ENCODE peak calls at places on chromosomes 6 and 20, in ten cellular contexts. One of them, this sample, is unnamed.

GRCh38 chr6:36386495-36387439 is 702 bp downstream of the ETV7 start:
- DNase-seq in H54: no peak
- DNase-seq in NCI-H2029: peak
- DNase-seq in left lobe of liver: no peak
- DNase-seq in ureter: no peak
- DNase-seq in AG08395: peak
- DNase-seq in activated naive CD4-positive, alpha-beta T cell: no peak
- DNase-seq in Daoy: peak
- DNase-seq in stimulated activated CD4-positive, alpha-beta T cell treated with anti-CD3 and anti-CD28 coated beads, Interleukin-15, amount 100 ng/mL, for 1 hour: no peak
- DNase-seq in adipocyte: peak
- DNase-seq in this sample: peak

GRCh38 chr6:138520463-138520862 is 21.2 kb upstream of the NHSL1 start:
- DNase-seq in adipocyte: peak
- DNase-seq in AG08395: peak
- DNase-seq in stimulated activated CD4-positive, alpha-beta T cell treated with anti-CD3 and anti-CD28 coated beads, Interleukin-15, amount 100 ng/mL, for 1 hour: no peak
- DNase-seq in left lobe of liver: no peak
- DNase-seq in activated naive CD4-positive, alpha-beta T cell: no peak
- DNase-seq in H54: no peak
- DNase-seq in NCI-H2029: no peak
- DNase-seq in Daoy: no peak
- DNase-seq in ureter: no peak
- DNase-seq in this sample: peak

GRCh38 chr20:63006611-63007471 is at the start of gene BHLHE23:
- DNase-seq in Daoy: no peak
- DNase-seq in stimulated activated CD4-positive, alpha-beta T cell treated with anti-CD3 and anti-CD28 coated beads, Interleukin-15, amount 100 ng/mL, for 1 hour: no peak
- DNase-seq in adipocyte: no peak
- DNase-seq in left lobe of liver: no peak
- DNase-seq in NCI-H2029: no peak
- DNase-seq in H54: no peak
- DNase-seq in activated naive CD4-positive, alpha-beta T cell: no peak
- DNase-seq in ureter: no peak
- DNase-seq in AG08395: no peak
- DNase-seq in this sample: no peak

GRCh38 chr20:13874269-13875158 is 89.7 kb downstream of the NDUFAF5 start:
- DNase-seq in AG08395: no peak
- DNase-seq in Daoy: no peak
- DNase-seq in NCI-H2029: no peak
- DNase-seq in ureter: no peak
- DNase-seq in left lobe of liver: no peak
- DNase-seq in activated naive CD4-positive, alpha-beta T cell: no peak
- DNase-seq in adipocyte: no peak
- DNase-seq in H54: no peak
- DNase-seq in stimulated activated CD4-positive, alpha-beta T cell treated with anti-CD3 and anti-CD28 coated beads, Interleukin-15, amount 100 ng/mL, for 1 hour: no peak
- DNase-seq in this sample: no peak

GRCh38 chr20:4953881-4954280 is 47.4 kb downstream of the SLC23A2 start:
- DNase-seq in H54: no peak
- DNase-seq in activated naive CD4-positive, alpha-beta T cell: no peak
- DNase-seq in AG08395: no peak
- DNase-seq in stimulated activated CD4-positive, alpha-beta T cell treated with anti-CD3 and anti-CD28 coated beads, Interleukin-15, amount 100 ng/mL, for 1 hour: no peak
- DNase-seq in left lobe of liver: no peak
- DNase-seq in adipocyte: peak
- DNase-seq in Daoy: no peak
- DNase-seq in ureter: no peak
- DNase-seq in NCI-H2029: no peak
- DNase-seq in this sample: no peak

GRCh38 chr6:37048851-37049734 is 43.6 kb downstream of the FGD2 start:
- DNase-seq in ureter: no peak
- DNase-seq in adipocyte: peak
- DNase-seq in activated naive CD4-positive, alpha-beta T cell: peak
- DNase-seq in left lobe of liver: no peak
- DNase-seq in Daoy: peak
- DNase-seq in stimulated activated CD4-positive, alpha-beta T cell treated with anti-CD3 and anti-CD28 coated beads, Interleukin-15, amount 100 ng/mL, for 1 hour: peak
- DNase-seq in NCI-H2029: no peak
- DNase-seq in H54: peak
- DNase-seq in AG08395: peak
- DNase-seq in this sample: peak

GRCh38 chr6:32194825-32195651 is 2.6 kb upstream of the GPSM3 start:
- DNase-seq in activated naive CD4-positive, alpha-beta T cell: no peak
- DNase-seq in adipocyte: peak
- DNase-seq in ureter: no peak
- DNase-seq in AG08395: peak
- DNase-seq in stimulated activated CD4-positive, alpha-beta T cell treated with anti-CD3 and anti-CD28 coated beads, Interleukin-15, amount 100 ng/mL, for 1 hour: no peak
- DNase-seq in left lobe of liver: no peak
- DNase-seq in Daoy: peak
- DNase-seq in NCI-H2029: peak
- DNase-seq in H54: no peak
- DNase-seq in this sample: peak

GRCh38 chr20:1893721-1894470 is 1.3 kb upstream of the SIRPA start:
- DNase-seq in stimulated activated CD4-positive, alpha-beta T cell treated with anti-CD3 and anti-CD28 coated beads, Interleukin-15, amount 100 ng/mL, for 1 hour: no peak
- DNase-seq in Daoy: no peak
- DNase-seq in left lobe of liver: no peak
- DNase-seq in ureter: no peak
- DNase-seq in H54: no peak
- DNase-seq in activated naive CD4-positive, alpha-beta T cell: no peak
- DNase-seq in adipocyte: peak
- DNase-seq in NCI-H2029: no peak
- DNase-seq in AG08395: no peak
- DNase-seq in this sample: no peak

GRCh38 chr6:50602191-50602810 is 111.0 kb upstream of the TFAP2D start:
- DNase-seq in NCI-H2029: peak
- DNase-seq in AG08395: peak
- DNase-seq in adipocyte: peak
- DNase-seq in Daoy: no peak
- DNase-seq in stimulated activated CD4-positive, alpha-beta T cell treated with anti-CD3 and anti-CD28 coated beads, Interleukin-15, amount 100 ng/mL, for 1 hour: no peak
- DNase-seq in ureter: no peak
- DNase-seq in left lobe of liver: no peak
- DNase-seq in activated naive CD4-positive, alpha-beta T cell: no peak
- DNase-seq in H54: no peak
- DNase-seq in this sample: peak

GRCh38 chr6:35498407-35499045 is 1.6 kb upstream of the TEAD3 start:
- DNase-seq in Daoy: no peak
- DNase-seq in stimulated activated CD4-positive, alpha-beta T cell treated with anti-CD3 and anti-CD28 coated beads, Interleukin-15, amount 100 ng/mL, for 1 hour: no peak
- DNase-seq in left lobe of liver: no peak
- DNase-seq in H54: no peak
- DNase-seq in activated naive CD4-positive, alpha-beta T cell: no peak
- DNase-seq in NCI-H2029: no peak
- DNase-seq in AG08395: no peak
- DNase-seq in adipocyte: peak
- DNase-seq in ureter: no peak
- DNase-seq in this sample: peak

GRCh38 chr6:158266131-158266530 is 46.1 kb upstream of the TULP4 start:
- DNase-seq in ureter: no peak
- DNase-seq in left lobe of liver: no peak
- DNase-seq in Daoy: no peak
- DNase-seq in AG08395: no peak
- DNase-seq in stimulated activated CD4-positive, alpha-beta T cell treated with anti-CD3 and anti-CD28 coated beads, Interleukin-15, amount 100 ng/mL, for 1 hour: no peak
- DNase-seq in activated naive CD4-positive, alpha-beta T cell: no peak
- DNase-seq in H54: no peak
- DNase-seq in NCI-H2029: no peak
- DNase-seq in adipocyte: no peak
- DNase-seq in this sample: no peak

GRCh38 chr6:359261-360035 is 32.1 kb upstream of the IRF4 start:
- DNase-seq in activated naive CD4-positive, alpha-beta T cell: no peak
- DNase-seq in AG08395: no peak
- DNase-seq in H54: no peak
- DNase-seq in Daoy: no peak
- DNase-seq in NCI-H2029: no peak
- DNase-seq in ureter: no peak
- DNase-seq in stimulated activated CD4-positive, alpha-beta T cell treated with anti-CD3 and anti-CD28 coated beads, Interleukin-15, amount 100 ng/mL, for 1 hour: no peak
- DNase-seq in adipocyte: no peak
- DNase-seq in left lobe of liver: no peak
- DNase-seq in this sample: no peak

GRCh38 chr6:14384175-14384949 is 266.8 kb downstream of the CD83 start:
- DNase-seq in left lobe of liver: no peak
- DNase-seq in AG08395: no peak
- DNase-seq in NCI-H2029: peak
- DNase-seq in activated naive CD4-positive, alpha-beta T cell: no peak
- DNase-seq in Daoy: no peak
- DNase-seq in stimulated activated CD4-positive, alpha-beta T cell treated with anti-CD3 and anti-CD28 coated beads, Interleukin-15, amount 100 ng/mL, for 1 hour: no peak
- DNase-seq in adipocyte: no peak
- DNase-seq in ureter: no peak
- DNase-seq in H54: no peak
- DNase-seq in this sample: no peak

GRCh38 chr6:137637161-137637560 is 143.0 kb upstream of the OLIG3 start:
- DNase-seq in AG08395: peak
- DNase-seq in ureter: peak
- DNase-seq in adipocyte: peak
- DNase-seq in Daoy: peak
- DNase-seq in left lobe of liver: no peak
- DNase-seq in activated naive CD4-positive, alpha-beta T cell: no peak
- DNase-seq in NCI-H2029: no peak
- DNase-seq in H54: peak
- DNase-seq in stimulated activated CD4-positive, alpha-beta T cell treated with anti-CD3 and anti-CD28 coated beads, Interleukin-15, amount 100 ng/mL, for 1 hour: no peak
- DNase-seq in this sample: peak

GRCh38 chr20:21505810-21506530 is 7.9 kb downstream of the NKX2-2 start:
- DNase-seq in stimulated activated CD4-positive, alpha-beta T cell treated with anti-CD3 and anti-CD28 coated beads, Interleukin-15, amount 100 ng/mL, for 1 hour: peak
- DNase-seq in left lobe of liver: peak
- DNase-seq in NCI-H2029: peak
- DNase-seq in ureter: no peak
- DNase-seq in adipocyte: peak
- DNase-seq in AG08395: peak
- DNase-seq in Daoy: peak
- DNase-seq in H54: no peak
- DNase-seq in activated naive CD4-positive, alpha-beta T cell: peak
- DNase-seq in this sample: no peak

GRCh38 chr6:25899123-25899522 is 25.1 kb upstream of the SLC17A3 start:
- DNase-seq in ureter: no peak
- DNase-seq in H54: no peak
- DNase-seq in Daoy: no peak
- DNase-seq in AG08395: no peak
- DNase-seq in left lobe of liver: no peak
- DNase-seq in NCI-H2029: no peak
- DNase-seq in stimulated activated CD4-positive, alpha-beta T cell treated with anti-CD3 and anti-CD28 coated beads, Interleukin-15, amount 100 ng/mL, for 1 hour: no peak
- DNase-seq in adipocyte: peak
- DNase-seq in activated naive CD4-positive, alpha-beta T cell: no peak
- DNase-seq in this sample: no peak

GRCh38 chr6:165804331-165805066 is 141.5 kb upstream of the PDE10A start:
- DNase-seq in stimulated activated CD4-positive, alpha-beta T cell treated with anti-CD3 and anti-CD28 coated beads, Interleukin-15, amount 100 ng/mL, for 1 hour: no peak
- DNase-seq in AG08395: no peak
- DNase-seq in activated naive CD4-positive, alpha-beta T cell: no peak
- DNase-seq in ureter: no peak
- DNase-seq in NCI-H2029: no peak
- DNase-seq in H54: no peak
- DNase-seq in left lobe of liver: no peak
- DNase-seq in Daoy: peak
- DNase-seq in adipocyte: no peak
- DNase-seq in this sample: no peak

GRCh38 chr6:3884007-3884745 is 35.0 kb downstream of the FAM50B start:
- DNase-seq in AG08395: peak
- DNase-seq in left lobe of liver: peak
- DNase-seq in ureter: no peak
- DNase-seq in Daoy: peak
- DNase-seq in stimulated activated CD4-positive, alpha-beta T cell treated with anti-CD3 and anti-CD28 coated beads, Interleukin-15, amount 100 ng/mL, for 1 hour: no peak
- DNase-seq in H54: peak
- DNase-seq in adipocyte: peak
- DNase-seq in activated naive CD4-positive, alpha-beta T cell: no peak
- DNase-seq in NCI-H2029: no peak
- DNase-seq in this sample: peak

GRCh38 chr6:170032706-170033309 is 258.1 kb downstream of the DLL1 start:
- DNase-seq in activated naive CD4-positive, alpha-beta T cell: no peak
- DNase-seq in Daoy: no peak
- DNase-seq in H54: no peak
- DNase-seq in adipocyte: no peak
- DNase-seq in stimulated activated CD4-positive, alpha-beta T cell treated with anti-CD3 and anti-CD28 coated beads, Interleukin-15, amount 100 ng/mL, for 1 hour: no peak
- DNase-seq in NCI-H2029: no peak
- DNase-seq in left lobe of liver: peak
- DNase-seq in ureter: peak
- DNase-seq in AG08395: no peak
- DNase-seq in this sample: no peak

GRCh38 chr6:5379647-5380242 is 118.4 kb downstream of the FARS2 start:
- DNase-seq in Daoy: peak
- DNase-seq in adipocyte: peak
- DNase-seq in NCI-H2029: peak
- DNase-seq in H54: peak
- DNase-seq in stimulated activated CD4-positive, alpha-beta T cell treated with anti-CD3 and anti-CD28 coated beads, Interleukin-15, amount 100 ng/mL, for 1 hour: no peak
- DNase-seq in ureter: no peak
- DNase-seq in AG08395: peak
- DNase-seq in activated naive CD4-positive, alpha-beta T cell: no peak
- DNase-seq in left lobe of liver: no peak
- DNase-seq in this sample: peak

GRCh38 chr6:4560225-4561077 is 215.8 kb upstream of the CDYL start:
- DNase-seq in activated naive CD4-positive, alpha-beta T cell: no peak
- DNase-seq in NCI-H2029: no peak
- DNase-seq in stimulated activated CD4-positive, alpha-beta T cell treated with anti-CD3 and anti-CD28 coated beads, Interleukin-15, amount 100 ng/mL, for 1 hour: no peak
- DNase-seq in left lobe of liver: no peak
- DNase-seq in Daoy: no peak
- DNase-seq in H54: no peak
- DNase-seq in adipocyte: no peak
- DNase-seq in AG08395: no peak
- DNase-seq in ureter: no peak
- DNase-seq in this sample: no peak

GRCh38 chr6:5025911-5026819 is 22.3 kb upstream of the RPP40 start:
- DNase-seq in H54: peak
- DNase-seq in Daoy: peak
- DNase-seq in adipocyte: peak
- DNase-seq in ureter: peak
- DNase-seq in NCI-H2029: peak
- DNase-seq in stimulated activated CD4-positive, alpha-beta T cell treated with anti-CD3 and anti-CD28 coated beads, Interleukin-15, amount 100 ng/mL, for 1 hour: no peak
- DNase-seq in activated naive CD4-positive, alpha-beta T cell: no peak
- DNase-seq in left lobe of liver: peak
- DNase-seq in AG08395: peak
- DNase-seq in this sample: peak

GRCh38 chr20:10513931-10514575 is 78.9 kb downstream of the SLX4IP start:
- DNase-seq in ureter: no peak
- DNase-seq in adipocyte: peak
- DNase-seq in stimulated activated CD4-positive, alpha-beta T cell treated with anti-CD3 and anti-CD28 coated beads, Interleukin-15, amount 100 ng/mL, for 1 hour: no peak
- DNase-seq in left lobe of liver: no peak
- DNase-seq in AG08395: peak
- DNase-seq in Daoy: no peak
- DNase-seq in H54: no peak
- DNase-seq in activated naive CD4-positive, alpha-beta T cell: no peak
- DNase-seq in NCI-H2029: no peak
- DNase-seq in this sample: no peak

GRCh38 chr6:43308101-43308989 is at the start of gene CRIP3:
- DNase-seq in stimulated activated CD4-positive, alpha-beta T cell treated with anti-CD3 and anti-CD28 coated beads, Interleukin-15, amount 100 ng/mL, for 1 hour: peak
- DNase-seq in left lobe of liver: peak
- DNase-seq in AG08395: peak
- DNase-seq in activated naive CD4-positive, alpha-beta T cell: no peak
- DNase-seq in Daoy: peak
- DNase-seq in adipocyte: peak
- DNase-seq in NCI-H2029: peak
- DNase-seq in H54: no peak
- DNase-seq in ureter: no peak
- DNase-seq in this sample: peak

GRCh38 chr20:54694516-54694915 is 219.1 kb downstream of the DOK5 start:
- DNase-seq in stimulated activated CD4-positive, alpha-beta T cell treated with anti-CD3 and anti-CD28 coated beads, Interleukin-15, amount 100 ng/mL, for 1 hour: no peak
- DNase-seq in H54: no peak
- DNase-seq in ureter: no peak
- DNase-seq in NCI-H2029: no peak
- DNase-seq in adipocyte: no peak
- DNase-seq in AG08395: no peak
- DNase-seq in activated naive CD4-positive, alpha-beta T cell: no peak
- DNase-seq in left lobe of liver: no peak
- DNase-seq in Daoy: no peak
- DNase-seq in this sample: no peak

GRCh38 chr6:167760979-167761793 is 65.5 kb upstream of the AFDN start:
- DNase-seq in ureter: no peak
- DNase-seq in NCI-H2029: no peak
- DNase-seq in activated naive CD4-positive, alpha-beta T cell: no peak
- DNase-seq in H54: no peak
- DNase-seq in AG08395: no peak
- DNase-seq in adipocyte: no peak
- DNase-seq in Daoy: peak
- DNase-seq in left lobe of liver: peak
- DNase-seq in stimulated activated CD4-positive, alpha-beta T cell treated with anti-CD3 and anti-CD28 coated beads, Interleukin-15, amount 100 ng/mL, for 1 hour: no peak
- DNase-seq in this sample: no peak

GRCh38 chr6:14001329-14002012 is 76.7 kb downstream of the RNF182 start:
- DNase-seq in ureter: no peak
- DNase-seq in stimulated activated CD4-positive, alpha-beta T cell treated with anti-CD3 and anti-CD28 coated beads, Interleukin-15, amount 100 ng/mL, for 1 hour: no peak
- DNase-seq in AG08395: peak
- DNase-seq in activated naive CD4-positive, alpha-beta T cell: no peak
- DNase-seq in NCI-H2029: no peak
- DNase-seq in adipocyte: peak
- DNase-seq in H54: peak
- DNase-seq in left lobe of liver: no peak
- DNase-seq in Daoy: peak
- DNase-seq in this sample: no peak

GRCh38 chr20:57695012-57695411 is 14.8 kb downstream of the PMEPA1 start:
- DNase-seq in left lobe of liver: no peak
- DNase-seq in adipocyte: no peak
- DNase-seq in stimulated activated CD4-positive, alpha-beta T cell treated with anti-CD3 and anti-CD28 coated beads, Interleukin-15, amount 100 ng/mL, for 1 hour: no peak
- DNase-seq in ureter: peak
- DNase-seq in NCI-H2029: no peak
- DNase-seq in H54: no peak
- DNase-seq in AG08395: no peak
- DNase-seq in activated naive CD4-positive, alpha-beta T cell: no peak
- DNase-seq in Daoy: peak
- DNase-seq in this sample: no peak